ENCODE peak calls at places on chromosomes 12 and 14, in five cellular contexts. One of them, this sample, is unnamed.

GRCh38 chr14:103746706-103747105 is 31.1 kb downstream of the ZFYVE21 start:
- DNase-seq in HCT116: no peak
- DNase-seq in K562: no peak
- DNase-seq in H1: no peak
- DNase-seq in HepG2: no peak
- DNase-seq in this sample: no peak

GRCh38 chr12:131745706-131746105 is 34.8 kb downstream of the SFSWAP start:
- DNase-seq in HCT116: no peak
- DNase-seq in K562: no peak
- DNase-seq in H1: no peak
- DNase-seq in HepG2: no peak
- DNase-seq in this sample: no peak

GRCh38 chr12:7907009-7907408 is 29.0 kb downstream of the SLC2A3 start:
- DNase-seq in HCT116: peak
- DNase-seq in K562: peak
- DNase-seq in H1: peak
- DNase-seq in HepG2: peak
- DNase-seq in this sample: no peak

GRCh38 chr14:61466249-61466904 is 145.0 kb downstream of the PRKCH start:
- DNase-seq in HCT116: no peak
- DNase-seq in K562: no peak
- DNase-seq in H1: peak
- DNase-seq in HepG2: peak
- DNase-seq in this sample: no peak

GRCh38 chr12:11861155-11861863 is 209.4 kb upstream of the BCL2L14 start:
- DNase-seq in HCT116: no peak
- DNase-seq in K562: no peak
- DNase-seq in H1: no peak
- DNase-seq in HepG2: no peak
- DNase-seq in this sample: no peak

GRCh38 chr12:10190558-10191388 is 11.9 kb downstream of the TMEM52B start:
- DNase-seq in HCT116: peak
- DNase-seq in K562: peak
- DNase-seq in H1: peak
- DNase-seq in HepG2: peak
- DNase-seq in this sample: peak

GRCh38 chr14:96717116-96717515 is 80.1 kb upstream of the VRK1 start:
- DNase-seq in HCT116: no peak
- DNase-seq in K562: no peak
- DNase-seq in H1: no peak
- DNase-seq in HepG2: no peak
- DNase-seq in this sample: no peak

GRCh38 chr12:6775775-6776174 is 3.5 kb downstream of the LAG3 start:
- DNase-seq in HCT116: no peak
- DNase-seq in K562: no peak
- DNase-seq in H1: no peak
- DNase-seq in HepG2: peak
- DNase-seq in this sample: no peak

GRCh38 chr14:97180304-97181200 is 383.4 kb downstream of the VRK1 start:
- DNase-seq in HCT116: peak
- DNase-seq in K562: no peak
- DNase-seq in H1: no peak
- DNase-seq in HepG2: peak
- DNase-seq in this sample: peak

GRCh38 chr14:91870001-91870400 is 2.7 kb upstream of the TC2N start:
- DNase-seq in HCT116: no peak
- DNase-seq in K562: no peak
- DNase-seq in H1: no peak
- DNase-seq in HepG2: peak
- DNase-seq in this sample: no peak

DNA sequence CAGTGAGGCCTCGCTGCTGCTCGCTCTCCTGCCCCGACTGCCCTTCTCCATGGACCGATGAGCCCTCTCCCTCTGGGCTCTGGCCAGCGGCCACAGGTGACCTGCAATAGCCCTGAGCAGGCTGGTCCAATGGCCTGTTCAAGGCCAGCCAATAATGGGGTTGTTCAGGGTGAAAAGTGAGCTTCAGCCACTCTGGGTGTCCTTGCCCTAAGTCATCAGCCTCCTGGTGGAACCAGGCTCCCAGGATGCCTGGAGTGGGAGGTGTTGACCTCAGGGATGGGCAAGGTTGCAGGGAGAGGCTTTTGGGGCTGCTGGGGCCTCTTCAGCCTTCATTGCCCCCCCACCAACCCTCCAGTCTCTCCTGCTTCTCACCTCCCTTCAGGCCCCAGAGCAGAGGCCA is 79.7 kb downstream of the RFLNA start:
- DNase-seq in HCT116: no peak
- DNase-seq in K562: no peak
- DNase-seq in H1: no peak
- DNase-seq in HepG2: no peak
- DNase-seq in this sample: no peak
- TF ChIP-seq JUND in HCT116: no peak
- TF ChIP-seq JUND in K562: no peak
- TF ChIP-seq JUND in H1: no peak
- TF ChIP-seq JUND in HepG2: no peak
- TF ChIP-seq JUND in this sample: no peak

GRCh38 chr12:19404232-19404880 is 34.9 kb upstream of the AEBP2 start:
- DNase-seq in HCT116: no peak
- DNase-seq in K562: no peak
- DNase-seq in H1: no peak
- DNase-seq in HepG2: no peak
- DNase-seq in this sample: no peak

GRCh38 chr12:19397534-19397933 is 41.8 kb upstream of the AEBP2 start:
- DNase-seq in HCT116: no peak
- DNase-seq in K562: no peak
- DNase-seq in H1: no peak
- DNase-seq in HepG2: no peak
- DNase-seq in this sample: no peak

GRCh38 chr12:19402211-19402610 is 37.1 kb upstream of the AEBP2 start:
- DNase-seq in HCT116: no peak
- DNase-seq in K562: no peak
- DNase-seq in H1: no peak
- DNase-seq in HepG2: peak
- DNase-seq in this sample: peak

GRCh38 chr12:19398376-19399363 is 40.6 kb upstream of the AEBP2 start:
- DNase-seq in HCT116: no peak
- DNase-seq in K562: no peak
- DNase-seq in H1: no peak
- DNase-seq in HepG2: no peak
- DNase-seq in this sample: no peak

GRCh38 chr12:19402743-19403400 is 36.4 kb upstream of the AEBP2 start:
- DNase-seq in HCT116: no peak
- DNase-seq in K562: no peak
- DNase-seq in H1: no peak
- DNase-seq in HepG2: peak
- DNase-seq in this sample: no peak
- TF ChIP-seq JUND in HCT116: no peak
- TF ChIP-seq JUND in K562: no peak
- TF ChIP-seq JUND in H1: no peak
- TF ChIP-seq JUND in HepG2: no peak
- TF ChIP-seq JUND in this sample: no peak

DNA sequence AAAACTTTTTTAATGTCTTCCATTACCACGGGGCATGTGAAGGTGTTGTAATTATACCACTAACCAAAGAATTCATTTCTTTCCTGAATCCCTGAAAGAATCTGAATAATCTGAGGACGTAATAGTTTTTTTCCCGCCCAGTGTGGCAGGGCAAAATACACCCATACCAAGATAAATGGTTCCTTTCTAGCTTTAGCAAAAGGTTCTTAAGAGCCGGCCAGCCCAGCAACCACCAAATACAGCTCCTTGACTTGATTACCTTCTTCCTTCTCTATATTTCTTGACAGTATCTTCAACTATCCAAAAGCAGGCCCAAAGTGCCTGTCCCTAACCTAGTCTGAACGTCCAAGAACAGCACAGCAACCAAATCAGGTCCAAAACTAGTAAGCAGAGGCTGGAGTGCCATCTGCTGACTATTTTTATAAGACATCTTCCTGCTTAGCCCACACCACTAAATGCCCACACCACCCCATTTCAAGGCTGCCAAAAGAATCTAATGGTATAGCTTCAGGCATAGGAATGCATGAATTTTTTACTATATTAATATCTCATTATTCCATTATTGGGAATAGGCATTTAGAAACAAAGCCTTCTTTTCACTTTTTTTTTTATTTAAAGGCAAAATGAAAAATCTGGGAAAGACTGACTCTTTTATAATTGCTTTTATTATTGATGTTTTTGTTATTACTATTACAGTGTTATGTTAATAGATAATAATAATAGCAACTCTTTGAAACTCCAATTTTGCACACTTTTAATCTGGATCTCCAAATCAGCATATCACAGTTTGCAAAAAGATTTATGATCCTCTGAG is 524.4 kb downstream of the MED13L start:
- DNase-seq in HCT116: peak
- DNase-seq in K562: peak
- DNase-seq in H1: no peak
- DNase-seq in HepG2: peak
- DNase-seq in this sample: peak
- TF ChIP-seq JUND in HCT116: no peak
- TF ChIP-seq JUND in K562: no peak
- TF ChIP-seq JUND in H1: no peak
- TF ChIP-seq JUND in HepG2: no peak
- TF ChIP-seq JUND in this sample: no peak

GRCh38 chr12:55847603-55848329 is 5.0 kb upstream of the MMP19 start:
- DNase-seq in HCT116: no peak
- DNase-seq in K562: peak
- DNase-seq in H1: no peak
- DNase-seq in HepG2: peak
- DNase-seq in this sample: no peak
- TF ChIP-seq JUND in HCT116: no peak
- TF ChIP-seq JUND in K562: peak
- TF ChIP-seq JUND in H1: no peak
- TF ChIP-seq JUND in HepG2: no peak
- TF ChIP-seq JUND in this sample: no peak

GRCh38 chr14:101126376-101127130 is 223.0 kb upstream of the RTL1 start:
- DNase-seq in HCT116: no peak
- DNase-seq in K562: no peak
- DNase-seq in H1: no peak
- DNase-seq in HepG2: no peak
- DNase-seq in this sample: no peak

GRCh38 chr14:101128478-101129450 is 225.2 kb upstream of the RTL1 start:
- DNase-seq in HCT116: no peak
- DNase-seq in K562: no peak
- DNase-seq in H1: peak
- DNase-seq in HepG2: no peak
- DNase-seq in this sample: no peak

GRCh38 chr14:101125719-101126375 is 222.3 kb upstream of the RTL1 start:
- DNase-seq in HCT116: no peak
- DNase-seq in K562: no peak
- DNase-seq in H1: peak
- DNase-seq in HepG2: no peak
- DNase-seq in this sample: no peak

GRCh38 chr14:101125313-101125712 is 221.8 kb upstream of the RTL1 start:
- DNase-seq in HCT116: no peak
- DNase-seq in K562: no peak
- DNase-seq in H1: no peak
- DNase-seq in HepG2: no peak
- DNase-seq in this sample: no peak

GRCh38 chr14:101127239-101127638 is 223.7 kb upstream of the RTL1 start:
- DNase-seq in HCT116: no peak
- DNase-seq in K562: no peak
- DNase-seq in H1: no peak
- DNase-seq in HepG2: no peak
- DNase-seq in this sample: no peak
- TF ChIP-seq JUND in HCT116: no peak
- TF ChIP-seq JUND in K562: no peak
- TF ChIP-seq JUND in H1: no peak
- TF ChIP-seq JUND in HepG2: no peak
- TF ChIP-seq JUND in this sample: no peak

GRCh38 chr12:68349921-68350606 is 17.9 kb upstream of the MDM1 start:
- DNase-seq in HCT116: no peak
- DNase-seq in K562: no peak
- DNase-seq in H1: no peak
- DNase-seq in HepG2: no peak
- DNase-seq in this sample: no peak
- TF ChIP-seq JUND in HCT116: no peak
- TF ChIP-seq JUND in K562: no peak
- TF ChIP-seq JUND in H1: no peak
- TF ChIP-seq JUND in HepG2: no peak
- TF ChIP-seq JUND in this sample: no peak

GRCh38 chr14:33432407-33433023 is 493.8 kb downstream of the NPAS3 start:
- DNase-seq in HCT116: no peak
- DNase-seq in K562: no peak
- DNase-seq in H1: no peak
- DNase-seq in HepG2: peak
- DNase-seq in this sample: peak
- TF ChIP-seq JUND in HCT116: no peak
- TF ChIP-seq JUND in K562: no peak
- TF ChIP-seq JUND in H1: no peak
- TF ChIP-seq JUND in HepG2: no peak
- TF ChIP-seq JUND in this sample: no peak

DNA sequence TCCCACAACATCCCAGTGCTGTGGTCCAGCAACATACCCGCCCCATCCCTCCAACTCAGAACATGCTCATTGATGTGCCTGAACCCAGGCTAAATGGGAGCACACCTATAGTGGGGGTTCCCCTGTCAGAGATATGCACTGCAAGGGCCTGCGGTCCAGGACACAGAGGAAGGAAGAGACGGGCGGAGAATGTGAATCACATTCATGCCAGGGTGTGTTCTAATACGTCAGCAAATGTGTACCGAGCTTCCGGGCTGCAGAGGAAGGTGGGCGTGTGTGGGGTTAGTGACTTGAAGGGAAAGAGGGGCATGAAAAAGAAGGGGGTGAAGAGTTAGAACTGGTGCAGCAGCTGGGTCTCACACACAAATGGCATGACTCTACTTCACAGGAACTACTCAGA is 83.7 kb downstream of the DPF3 start:
- DNase-seq in HCT116: no peak
- DNase-seq in K562: no peak
- DNase-seq in H1: no peak
- DNase-seq in HepG2: no peak
- DNase-seq in this sample: no peak
- TF ChIP-seq JUND in HCT116: no peak
- TF ChIP-seq JUND in K562: no peak
- TF ChIP-seq JUND in H1: no peak
- TF ChIP-seq JUND in HepG2: no peak
- TF ChIP-seq JUND in this sample: no peak

This sample was measured in T47D.